ENCODE peak calls at places on chromosomes 16 and 17, in four cellular contexts. V is activated CD4-positive, alpha-beta T cell treated with anti-CD3 and anti-CD28 coated beads, Interleukin-2, amount 50 U/mL, for 1 hour; L is DMS53; C is activated T-cell treated with anti-CD3 and anti-CD28 coated beads for 1 hour. N is an unnamed sample.
A peak's percentile ranks its signal among the peaks of the same experiment; 100 is the strongest.

GRCh38 chr16:64455275-64455674 is 666.6 kb downstream of the CDH11 start:
- DNase-seq in V (no peak), L (peak; percentile 25), C (no peak), N (no peak)

GRCh38 chr17:8994319-8994718 is 27.0 kb upstream of the NTN1 start:
- DNase-seq in V (peak; percentile 58), L (peak; percentile 66), C (peak; percentile 45), N (no peak)

GRCh38 chr16:30972872-30973271 is 12.1 kb upstream of the HSD3B7 start:
- DNase-seq in V (no peak), L (no peak), C (no peak), N (no peak)

GRCh38 chr17:36004604-36005003 is 3.3 kb upstream of the CCL15 start:
- DNase-seq in V (no peak), L (no peak), C (no peak), N (no peak)

GRCh38 chr17:31691251-31691905 is 167.7 kb downstream of the COPRS start:
- DNase-seq in V (no peak), L (no peak), C (no peak), N (no peak)

GRCh38 chr16:12462690-12463646 is 340.7 kb downstream of the CPPED1 start:
- DNase-seq in V (no peak), L (no peak), C (no peak), N (no peak)

GRCh38 chr16:31451681-31452351 is 7.5 kb upstream of the ARMC5 start:
- DNase-seq in V (no peak), L (peak; percentile 74), C (no peak), N (no peak)

GRCh38 chr17:38444151-38444550 is 15.9 kb downstream of the ARHGAP23 start:
- DNase-seq in V (peak; percentile 47), L (peak; percentile 81), C (peak; percentile 42), N (peak; percentile 66)

GRCh38 chr16:88526906-88527185 is 43.4 kb upstream of the ZC3H18 start:
- DNase-seq in V (no peak), L (no peak), C (no peak), N (no peak)

GRCh38 chr17:82956146-82956725 is 116.4 kb upstream of the ZNF750 start:
- DNase-seq in V (no peak), L (no peak), C (no peak), N (no peak)

GRCh38 chr17:17736205-17737183 is 55.2 kb downstream of the RAI1 start:
- DNase-seq in V (no peak), L (no peak), C (no peak), N (no peak)

GRCh38 chr17:80045703-80046102 is 9.3 kb downstream of the CCDC40 start:
- DNase-seq in V (no peak), L (peak; percentile 61), C (no peak), N (no peak)

GRCh38 chr17:60601443-60602384 is 1.7 kb downstream of the PPM1D start:
- DNase-seq in V (peak; percentile 13), L (peak; percentile 68), C (no peak), N (peak; percentile 25)

GRCh38 chr16:81554993-81555392 is 110.4 kb downstream of the CMIP start:
- DNase-seq in V (no peak), L (no peak), C (no peak), N (no peak)

GRCh38 chr17:18225562-18226283 is at the start of gene LLGL1:
- DNase-seq in V (no peak), L (no peak), C (no peak), N (no peak)

GRCh38 chr16:66441586-66442375 is 14.7 kb downstream of the BEAN1 start:
- DNase-seq in V (no peak), L (no peak), C (no peak), N (no peak)

GRCh38 chr16:48478418-48478817 is 93.2 kb upstream of the SIAH1 start:
- DNase-seq in V (no peak), L (no peak), C (no peak), N (no peak)

GRCh38 chr16:11090947-11091785 is 146.8 kb downstream of the CLEC16A start:
- DNase-seq in V (no peak), L (no peak), C (no peak), N (no peak)

GRCh38 chr16:10577305-10578202 is 2.8 kb downstream of the EMP2 start:
- DNase-seq in V (no peak), L (peak; percentile 65), C (no peak), N (no peak)

GRCh38 chr17:45031231-45032149 is 19.9 kb downstream of the DCAKD start:
- DNase-seq in V (no peak), L (no peak), C (no peak), N (no peak)

GRCh38 chr17:7767425-7768021 is 50.0 kb downstream of the DNAH2 start:
- DNase-seq in V (no peak), L (peak; percentile 64), C (no peak), N (no peak)

GRCh38 chr16:57742543-57742942 is 7.0 kb downstream of the KATNB1 start:
- DNase-seq in V (no peak), L (no peak), C (no peak), N (no peak)

N was measured in C1 segment of cervical spinal cord.